ENCODE peak calls at places on chromosomes 6 and 20, in nine cellular contexts. C is brain microvascular endothelial cell; O is GM13977; Q is fibroblast of lung; T is T follicular helper cell; X is activated CD4-positive, CD25-positive, alpha-beta regulatory T cell; U is right lobe of liver; F is naive thymus-derived CD4-positive, alpha-beta T cell; G is amniotic stem cell. Y is an unnamed sample.

GRCh38 chr20:48695255-48695654 is 132.5 kb downstream of the PREX1 start:
- DNase-seq in C (no peak), O (no peak), Q (peak), T (no peak), X (no peak), U (no peak), F (no peak), G (no peak), Y (no peak)

GRCh38 chr6:34476462-34476861 is 10.6 kb downstream of the PACSIN1 start:
- DNase-seq in C (no peak), O (no peak), Q (no peak), T (no peak), X (no peak), U (no peak), F (no peak), G (no peak), Y (no peak)

GRCh38 chr6:144725731-144726522 is 440.8 kb downstream of the UTRN start:
- DNase-seq in C (no peak), O (peak), Q (peak), T (no peak), X (no peak), U (no peak), F (no peak), G (no peak), Y (no peak)

GRCh38 chr6:167396659-167397490 is 72.0 kb downstream of the TTLL2 start:
- DNase-seq in C (no peak), O (no peak), Q (no peak), T (no peak), X (no peak), U (no peak), F (no peak), G (no peak), Y (no peak)

GRCh38 chr20:19889011-19889953 is 127.9 kb upstream of the NAA20 start:
- DNase-seq in C (peak), O (no peak), Q (peak), T (no peak), X (no peak), U (no peak), F (no peak), G (no peak), Y (no peak)

GRCh38 chr6:158853072-158853871 is 34.1 kb upstream of the EZR start:
- DNase-seq in C (peak), O (peak), Q (peak), T (peak), X (peak), U (no peak), F (peak), G (peak), Y (peak)

GRCh38 chr20:7967199-7967844 is 27.1 kb upstream of the HAO1 start:
- DNase-seq in C (peak), O (no peak), Q (peak), T (no peak), X (no peak), U (no peak), F (no peak), G (no peak), Y (no peak)

GRCh38 chr6:38281131-38281530 is 358.6 kb downstream of the BTBD9 start:
- DNase-seq in C (no peak), O (no peak), Q (no peak), T (no peak), X (no peak), U (no peak), F (no peak), G (no peak), Y (no peak)

GRCh38 chr20:22686097-22686496 is 101.7 kb upstream of the FOXA2 start:
- DNase-seq in C (peak), O (no peak), Q (peak), T (no peak), X (no peak), U (no peak), F (no peak), G (peak), Y (no peak)

GRCh38 chr20:18066421-18067333 is 9.0 kb upstream of the OVOL2 start:
- DNase-seq in C (peak), O (no peak), Q (no peak), T (no peak), X (no peak), U (peak), F (no peak), G (no peak), Y (no peak)

GRCh38 chr6:170028629-170029345 is 262.1 kb downstream of the DLL1 start:
- DNase-seq in C (no peak), O (no peak), Q (no peak), T (no peak), X (no peak), U (peak), F (no peak), G (no peak), Y (no peak)

GRCh38 chr20:46084805-46085792 is 4.7 kb downstream of the NCOA5 start:
- DNase-seq in C (no peak), O (no peak), Q (peak), T (no peak), X (no peak), U (no peak), F (no peak), G (no peak), Y (no peak)

GRCh38 chr20:16007164-16007563 is 566.1 kb downstream of the KIF16B start:
- DNase-seq in C (no peak), O (peak), Q (no peak), T (no peak), X (no peak), U (no peak), F (no peak), G (no peak), Y (no peak)

GRCh38 chr6:127300411-127300810 is 33.7 kb downstream of the RNF146 start:
- DNase-seq in C (peak), O (no peak), Q (peak), T (no peak), X (no peak), U (no peak), F (no peak), G (peak), Y (no peak)

GRCh38 chr6:134245041-134245440 is 72.9 kb downstream of the SGK1 start:
- DNase-seq in C (peak), O (no peak), Q (peak), T (no peak), X (no peak), U (no peak), F (no peak), G (no peak), Y (no peak)

GRCh38 chr6:141426400-141426980 is 706.2 kb upstream of the GJE1 start:
- DNase-seq in C (no peak), O (no peak), Q (peak), T (no peak), X (no peak), U (no peak), F (no peak), G (no peak), Y (no peak)

GRCh38 chr6:129637340-129638054 is 72.5 kb downstream of the ARHGAP18 start:
- DNase-seq in C (no peak), O (no peak), Q (no peak), T (no peak), X (no peak), U (no peak), F (no peak), G (no peak), Y (no peak)

GRCh38 chr6:1062786-1063545 is 248.9 kb upstream of the FOXQ1 start:
- DNase-seq in C (no peak), O (peak), Q (no peak), T (no peak), X (no peak), U (no peak), F (no peak), G (no peak), Y (no peak)

GRCh38 chr20:49865559-49865958 is 49.8 kb downstream of the SPATA2 start:
- DNase-seq in C (no peak), O (no peak), Q (no peak), T (no peak), X (no peak), U (peak), F (no peak), G (peak), Y (no peak)

GRCh38 chr6:107657373-107657754 is 166.7 kb downstream of the SCML4 start:
- DNase-seq in C (no peak), O (no peak), Q (peak), T (no peak), X (no peak), U (no peak), F (no peak), G (no peak), Y (no peak)

GRCh38 chr6:32196682-32197616 is 4.5 kb upstream of the GPSM3 start:
- DNase-seq in C (no peak), O (no peak), Q (peak), T (no peak), X (no peak), U (no peak), F (no peak), G (no peak), Y (no peak)

GRCh38 chr6:68572975-68573374 is 62.1 kb upstream of the ADGRB3 start:
- DNase-seq in C (no peak), O (no peak), Q (no peak), T (no peak), X (no peak), U (no peak), F (no peak), G (no peak), Y (no peak)

GRCh38 chr6:26235240-26235730 is 129.7 kb upstream of the BTN3A2 start:
- DNase-seq in C (no peak), O (no peak), Q (no peak), T (no peak), X (no peak), U (no peak), F (no peak), G (no peak), Y (peak)

GRCh38 chr6:100283288-100283687 is 181.4 kb downstream of the SIM1 start:
- DNase-seq in C (peak), O (no peak), Q (peak), T (no peak), X (no peak), U (no peak), F (no peak), G (peak), Y (no peak)

GRCh38 chr20:24673678-24674570 is 204.5 kb downstream of the SYNDIG1 start:
- DNase-seq in C (peak), O (no peak), Q (peak), T (no peak), X (no peak), U (no peak), F (no peak), G (peak), Y (no peak)

GRCh38 chr6:34052918-34053608 is 92.8 kb downstream of the GRM4 start:
- DNase-seq in C (peak), O (no peak), Q (no peak), T (no peak), X (no peak), U (no peak), F (no peak), G (no peak), Y (no peak)

GRCh38 chr6:131600696-131601095 is 27.3 kb downstream of the MED23 start:
- DNase-seq in C (no peak), O (no peak), Q (no peak), T (no peak), X (no peak), U (no peak), F (no peak), G (no peak), Y (no peak)

GRCh38 chr6:134402372-134402984 is 84.6 kb upstream of the SGK1 start:
- DNase-seq in C (no peak), O (no peak), Q (no peak), T (no peak), X (no peak), U (no peak), F (no peak), G (no peak), Y (no peak)

GRCh38 chr6:125858427-125859320 is 67.9 kb downstream of the NCOA7 start:
- DNase-seq in C (peak), O (peak), Q (peak), T (peak), X (peak), U (peak), F (no peak), G (peak), Y (peak)

GRCh38 chr20:54086444-54087134 is 16.2 kb upstream of the BCAS1 start:
- DNase-seq in C (peak), O (no peak), Q (peak), T (no peak), X (no peak), U (no peak), F (no peak), G (no peak), Y (no peak)

GRCh38 chr6:106525111-106525884 is 104.0 kb downstream of the RTN4IP1 start:
- DNase-seq in C (no peak), O (peak), Q (no peak), T (no peak), X (no peak), U (no peak), F (peak), G (no peak), Y (peak)

GRCh38 chr6:45387236-45387635 is 9.5 kb upstream of the SUPT3H start:
- DNase-seq in C (peak), O (no peak), Q (peak), T (no peak), X (no peak), U (no peak), F (no peak), G (no peak), Y (no peak)

GRCh38 chr6:129875610-129876515 is 14.7 kb upstream of the TMEM244 start:
- DNase-seq in C (no peak), O (peak), Q (no peak), T (no peak), X (no peak), U (no peak), F (no peak), G (no peak), Y (no peak)

GRCh38 chr20:49404461-49404860 is 78.0 kb downstream of the KCNB1 start:
- DNase-seq in C (no peak), O (no peak), Q (no peak), T (no peak), X (no peak), U (no peak), F (no peak), G (no peak), Y (no peak)

GRCh38 chr6:73262701-73263569 is at the start of gene KHDC1:
- DNase-seq in C (peak), O (peak), Q (peak), T (peak), X (no peak), U (no peak), F (peak), G (no peak), Y (peak)